ENCODE peak calls at places on chromosomes 11 and 22, in ten cellular contexts. Q is fibroblast of lung, H is colonic mucosa, V is right atrium auricular region, Y is right lobe of liver, N is adrenal gland, X is AG04450, D is GM12878, T is body of pancreas, I is cardiac muscle cell. Z is an unnamed sample.

GRCh38 chr11:77100166-77101042 is 2.2 kb upstream of the OMP start:
- DNase-seq in D (no peak), I (no peak), V (no peak), Q (no peak), N (no peak), H (no peak), X (no peak), T (peak; percentile 5), Y (peak; percentile 13), Z (no peak)

GRCh38 chr11:45859661-45860140 is 12.4 kb downstream of the CRY2 start:
- DNase-seq in N (peak; percentile 97), H (peak; percentile 92), T (peak; percentile 96), I (peak; percentile 99), V (peak; percentile 94), Y (peak; percentile 87), Q (peak; percentile 99), X (peak; percentile 99), D (no peak), Z (peak; percentile 97)

GRCh38 chr22:17191163-17191562 is 28.1 kb downstream of the ADA2 start:
- DNase-seq in I (peak; percentile 36), Q (peak; percentile 53), T (no peak), N (no peak), D (no peak), H (no peak), Y (no peak), X (no peak), V (no peak), Z (no peak)

GRCh38 chr11:85974126-85974525 is 94.8 kb downstream of the PICALM start:
- DNase-seq in D (no peak), T (no peak), X (no peak), N (peak; percentile 60), Y (no peak), I (peak; percentile 76), H (no peak), V (no peak), Q (peak; percentile 70), Z (no peak)

GRCh38 chr11:69157156-69157821 is 1.6 kb downstream of the SMIM38 start:
- DNase-seq in X (no peak), I (peak; percentile 78), V (no peak), Y (peak; percentile 35), T (peak; percentile 62), Q (peak; percentile 50), N (no peak), H (no peak), D (no peak), Z (peak; percentile 79)

GRCh38 chr11:46741600-46742484 is 22.8 kb downstream of the F2 start:
- DNase-seq in I (no peak), Q (no peak), D (no peak), Y (no peak), N (no peak), H (no peak), T (no peak), V (no peak), X (no peak), Z (no peak)

GRCh38 chr11:131763193-131763890 is 392.9 kb downstream of the NTM start:
- DNase-seq in D (no peak), H (no peak), I (peak; percentile 27), V (no peak), Y (no peak), N (no peak), Q (peak; percentile 42), T (no peak), X (no peak), Z (peak; percentile 26)

GRCh38 chr11:35725880-35726279 is 63.3 kb downstream of the TRIM44 start:
- DNase-seq in V (no peak), I (peak; percentile 54), D (no peak), T (peak; percentile 34), N (peak; percentile 51), H (no peak), Q (peak; percentile 83), X (peak; percentile 66), Y (no peak), Z (no peak)

GRCh38 chr11:65131417-65131776 is 2.9 kb downstream of the SYVN1 start:
- DNase-seq in T (no peak), I (no peak), X (no peak), Y (no peak), D (no peak), H (no peak), N (peak; percentile 21), V (no peak), Q (no peak), Z (no peak)

GRCh38 chr11:414333-414857 is 404 bp downstream of the SIGIRR start:
- DNase-seq in V (no peak), X (no peak), Q (no peak), H (no peak), D (no peak), N (no peak), Y (peak; percentile 22), T (peak; percentile 14), I (no peak), Z (no peak)

GRCh38 chr11:59901306-59901705 is 22.7 kb downstream of the OOSP3 start:
- DNase-seq in N (no peak), D (no peak), H (peak; percentile 22), Q (no peak), X (no peak), I (peak; percentile 48), T (no peak), Y (no peak), V (no peak), Z (peak; percentile 72)

GRCh38 chr11:35390737-35391682 is 28.3 kb downstream of the SLC1A2 start:
- DNase-seq in Q (peak; percentile 86), T (peak; percentile 72), N (no peak), Y (peak; percentile 32), X (no peak), D (peak; percentile 82), H (peak; percentile 59), I (peak; percentile 79), V (no peak), Z (peak; percentile 31)

GRCh38 chr22:38284042-38284402 is 11.2 kb upstream of the TMEM184B start:
- DNase-seq in N (no peak), V (peak; percentile 82), Y (no peak), I (peak; percentile 91), D (no peak), X (peak; percentile 82), T (peak; percentile 46), Q (peak; percentile 95), H (no peak), Z (no peak)

GRCh38 chr22:44574581-44575343 is 76.7 kb upstream of the RTL6 start:
- DNase-seq in N (peak; percentile 8), V (no peak), I (no peak), T (no peak), Q (no peak), D (no peak), X (no peak), Y (no peak), H (no peak), Z (no peak)

GRCh38 chr11:24617856-24618255 is 121.0 kb downstream of the LUZP2 start:
- DNase-seq in V (no peak), D (no peak), N (no peak), H (no peak), T (no peak), Q (no peak), X (no peak), Y (no peak), I (peak; percentile 4), Z (no peak)

DNA sequence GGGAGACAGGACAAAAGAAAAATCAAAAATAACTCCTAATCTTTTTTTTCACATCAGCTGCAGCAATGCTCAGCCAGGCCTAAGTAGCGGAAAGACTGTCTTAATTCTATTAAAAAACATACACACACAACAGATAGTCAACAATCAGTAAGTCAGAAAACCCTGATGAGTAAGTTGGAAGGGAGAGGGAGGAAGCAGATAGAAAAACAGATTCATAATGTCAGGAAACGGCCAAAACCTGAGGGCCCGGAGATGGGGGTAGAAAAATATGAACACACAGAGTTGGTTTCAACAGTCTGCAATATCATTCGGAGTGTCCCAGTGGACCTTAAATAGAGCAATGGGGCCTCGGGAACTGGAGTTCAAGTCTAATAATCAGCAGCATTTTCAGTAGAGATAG is 14.8 kb downstream of the LRRC55 start:
- DNase-seq in T (no peak), Q (no peak), V (no peak), N (no peak), D (no peak), X (no peak), H (no peak), I (no peak), Y (no peak), Z (no peak)
- H3K27ac ChIP-seq in T (no peak overlapping the region), Q (no peak overlapping the region), V (no peak overlapping the region), N (no peak overlapping the region), D (no peak overlapping the region), X (no peak overlapping the region), H (no peak overlapping the region), I (no peak overlapping the region), Y (no peak overlapping the region), Z (no peak overlapping the region)

GRCh38 chr11:97909544-97910394 is 1111.0 kb upstream of the CNTN5 start:
- DNase-seq in I (peak; percentile 83), Q (peak; percentile 2), X (peak; percentile 1), N (no peak), D (no peak), Y (no peak), H (no peak), V (no peak), T (no peak), Z (no peak)
- H3K9me3 ChIP-seq in I (no peaks in the 10 kb centered on the region), Q (no peaks in the 10 kb centered on the region), X (no peaks in the 10 kb centered on the region), N (no peaks in the 10 kb centered on the region), D (no peaks in the 10 kb centered on the region), Y (no peaks in the 10 kb centered on the region), H (no peaks in the 10 kb centered on the region), V (no peaks in the 10 kb centered on the region), T (no peaks in the 10 kb centered on the region), Z (no peaks in the 10 kb centered on the region)

GRCh38 chr11:112196519-112197087 is 21.3 kb downstream of the BCO2 start:
- DNase-seq in T (no peak), X (no peak), I (no peak), Q (no peak), V (no peak), Y (no peak), H (no peak), D (no peak), N (no peak), Z (peak; percentile 11)

GRCh38 chr11:112200252-112200651 is 24.9 kb downstream of the BCO2 start:
- DNase-seq in I (no peak), D (no peak), H (no peak), Q (no peak), V (no peak), N (no peak), Y (no peak), X (no peak), T (no peak), Z (no peak)

GRCh38 chr11:112195906-112196305 is 20.6 kb downstream of the BCO2 start:
- DNase-seq in D (no peak), N (no peak), H (no peak), Y (no peak), T (no peak), V (no peak), I (peak; percentile 34), X (no peak), Q (no peak), Z (peak; percentile 93)
- H3K27ac ChIP-seq in D (no peak overlapping the region), N (peak overlapping the region; percentile 63), H (no peak overlapping the region), Y (no peak overlapping the region), T (no peak overlapping the region), V (no peak overlapping the region), I (no peak overlapping the region), X (no peak overlapping the region), Q (no peak overlapping the region), Z (peak overlapping the region; percentile 59)

DNA sequence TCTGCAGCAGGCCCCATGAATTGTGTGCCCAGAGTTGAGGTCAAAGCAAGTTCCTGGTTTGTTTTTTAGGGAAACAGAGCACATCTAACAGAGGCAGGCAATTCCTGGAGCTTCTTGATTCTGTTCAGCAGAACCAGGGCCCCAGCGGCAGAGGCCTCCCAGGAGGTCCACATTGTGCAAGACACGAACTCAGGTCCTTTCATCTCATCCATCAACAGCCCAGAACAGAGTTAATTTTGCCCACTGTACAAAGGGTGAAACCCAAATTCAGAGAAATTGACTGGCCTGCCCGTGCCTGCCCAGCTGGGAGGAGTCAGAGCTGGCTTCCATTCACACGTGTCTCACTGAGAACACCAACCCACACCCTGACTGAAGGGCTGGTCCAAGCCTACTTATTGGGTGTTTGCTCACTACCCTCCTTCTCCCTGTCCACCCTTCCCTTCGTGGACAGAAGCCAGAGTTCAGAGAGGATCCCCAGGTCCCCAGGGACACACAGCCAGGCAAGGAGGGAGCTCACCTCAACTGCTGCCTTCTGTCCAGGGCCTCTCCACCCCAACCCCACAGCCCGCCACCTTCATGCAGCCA is 607.1 kb downstream of the TBC1D22A start:
- DNase-seq in Y (no peak), Q (no peak), T (no peak), H (peak; percentile 9), X (no peak), D (no peak), V (no peak), I (no peak), N (peak; percentile 11), Z (no peak)
- H3K9me3 ChIP-seq in Y (no peaks in the 10 kb centered on the region), Q (no peaks in the 10 kb centered on the region), T (no peaks in the 10 kb centered on the region), H (no peaks in the 10 kb centered on the region), X (no peaks in the 10 kb centered on the region), D (no peaks in the 10 kb centered on the region), V (no peaks in the 10 kb centered on the region), I (peaks cover 2% of the 10 kb centered on the region), N (no peaks in the 10 kb centered on the region), Z (no peaks in the 10 kb centered on the region)

Z was measured in A673.